ENCODE peak calls at places on chromosomes 5 and 9, in seven cellular contexts. H, Q, Y, J, S, U and P are unnamed samples.
A peak's percentile ranks its signal among the peaks of the same experiment; 100 is the strongest.

GRCh38 chr9:81560851-81561732 is 128.3 kb downstream of the TLE1 start:
- DNase-seq in H (no peak), Q (no peak), Y (no peak), J (no peak), S (no peak), U (no peak), P (no peak)

GRCh38 chr9:86822006-86822405 is 125.3 kb downstream of the GAS1 start:
- DNase-seq in H (no peak), Q (no peak), Y (no peak), J (no peak), S (no peak), U (no peak), P (no peak)

GRCh38 chr9:34254141-34254913 is 74.7 kb downstream of the KIF24 start:
- DNase-seq in H (no peak), Q (no peak), Y (no peak), J (no peak), S (peak; percentile 32), U (peak; percentile 54), P (peak; percentile 45)

GRCh38 chr9:137740311-137740710 is 121.5 kb downstream of the EHMT1 start:
- DNase-seq in H (no peak), Q (no peak), Y (no peak), J (no peak), S (peak; percentile 40), U (no peak), P (peak; percentile 67)

GRCh38 chr5:125160787-125161502 is 414.5 kb upstream of the ZNF608 start:
- DNase-seq in H (no peak), Q (no peak), Y (no peak), J (peak; percentile 36), S (no peak), U (no peak), P (no peak)

GRCh38 chr9:133961226-133962165 is 30.6 kb downstream of the VAV2 start:
- DNase-seq in H (no peak), Q (no peak), Y (no peak), J (peak; percentile 41), S (no peak), U (peak; percentile 46), P (no peak)

GRCh38 chr5:37043693-37044092 is 167.1 kb downstream of the NIPBL start:
- DNase-seq in H (peak; percentile 14), Q (no peak), Y (no peak), J (no peak), S (no peak), U (no peak), P (no peak)

GRCh38 chr5:141507387-141508091 is 18.7 kb downstream of the PCDHGC5 start:
- DNase-seq in H (no peak), Q (no peak), Y (no peak), J (no peak), S (peak; percentile 64), U (peak; percentile 59), P (peak; percentile 64)

GRCh38 chr9:89104821-89105220 is 73.8 kb downstream of the SHC3 start:
- DNase-seq in H (no peak), Q (no peak), Y (no peak), J (no peak), S (no peak), U (no peak), P (no peak)

GRCh38 chr5:156411131-156411727 is 84.3 kb downstream of the SGCD start:
- DNase-seq in H (no peak), Q (no peak), Y (no peak), J (no peak), S (peak; percentile 12), U (no peak), P (no peak)

GRCh38 chr5:65919773-65920172 is 6.6 kb upstream of the ERBIN start:
- DNase-seq in H (no peak), Q (no peak), Y (no peak), J (no peak), S (no peak), U (no peak), P (no peak)

GRCh38 chr5:74136276-74136675 is 504.3 kb downstream of the ENC1 start:
- DNase-seq in H (no peak), Q (no peak), Y (no peak), J (no peak), S (no peak), U (no peak), P (no peak)

GRCh38 chr5:68751651-68752050 is 342.2 kb upstream of the SLC30A5 start:
- DNase-seq in H (no peak), Q (no peak), Y (no peak), J (no peak), S (no peak), U (no peak), P (no peak)

GRCh38 chr9:99140685-99141314 is 35.9 kb downstream of the TGFBR1 start:
- DNase-seq in H (peak; percentile 36), Q (peak; percentile 56), Y (peak; percentile 17), J (no peak), S (peak; percentile 41), U (no peak), P (peak; percentile 51)

GRCh38 chr5:173232499-173233346 is 2.3 kb downstream of the NKX2-5 start:
- DNase-seq in H (no peak), Q (no peak), Y (no peak), J (no peak), S (no peak), U (peak; percentile 79), P (no peak)

GRCh38 chr5:73691301-73691700 is 65.3 kb downstream of the ARHGEF28 start:
- DNase-seq in H (no peak), Q (no peak), Y (no peak), J (no peak), S (no peak), U (no peak), P (no peak)

GRCh38 chr9:88312517-88313103 is 75.6 kb upstream of the SPIN1 start:
- DNase-seq in H (no peak), Q (no peak), Y (no peak), J (no peak), S (no peak), U (no peak), P (no peak)

GRCh38 chr5:67053229-67053628 is 143.4 kb downstream of the CD180 start:
- DNase-seq in H (no peak), Q (no peak), Y (no peak), J (no peak), S (no peak), U (no peak), P (no peak)

GRCh38 chr5:127947886-127948285 is 135.7 kb upstream of the SLC12A2 start:
- DNase-seq in H (no peak), Q (no peak), Y (no peak), J (no peak), S (no peak), U (no peak), P (no peak)

GRCh38 chr5:10695055-10695649 is 65.9 kb downstream of the DAP start:
- DNase-seq in H (peak; percentile 71), Q (no peak), Y (no peak), J (peak; percentile 85), S (peak; percentile 71), U (peak; percentile 87), P (peak; percentile 60)

GRCh38 chr5:104223885-104224773 is 661.5 kb upstream of the NUDT12 start:
- DNase-seq in H (no peak), Q (no peak), Y (no peak), J (no peak), S (no peak), U (peak; percentile 54), P (no peak)

GRCh38 chr5:131230406-131230805 is 33.4 kb upstream of the CDC42SE2 start:
- DNase-seq in H (no peak), Q (no peak), Y (no peak), J (no peak), S (no peak), U (no peak), P (no peak)

GRCh38 chr9:92682269-92682668 is 12.3 kb upstream of the IPPK start:
- DNase-seq in H (no peak), Q (no peak), Y (no peak), J (no peak), S (no peak), U (no peak), P (no peak)

GRCh38 chr9:36298566-36298965 is 40.3 kb upstream of the GNE start:
- DNase-seq in H (no peak), Q (no peak), Y (no peak), J (no peak), S (no peak), U (no peak), P (peak; percentile 10)

GRCh38 chr9:135033487-135033886 is 54.0 kb upstream of the OLFM1 start:
- DNase-seq in H (no peak), Q (no peak), Y (no peak), J (no peak), S (no peak), U (no peak), P (no peak)

GRCh38 chr5:121841900-121842299 is 9.8 kb upstream of the FTMT start:
- DNase-seq in H (no peak), Q (no peak), Y (no peak), J (no peak), S (no peak), U (no peak), P (peak; percentile 1)

GRCh38 chr9:137161558-137162483 is 8.0 kb downstream of the LRRC26 start:
- DNase-seq in H (no peak), Q (no peak), Y (no peak), J (no peak), S (no peak), U (peak; percentile 73), P (no peak)

GRCh38 chr5:138615461-138615860 is 40.3 kb upstream of the HSPA9 start:
- DNase-seq in H (no peak), Q (no peak), Y (no peak), J (no peak), S (no peak), U (no peak), P (no peak)

GRCh38 chr5:11384441-11385250 is 519.6 kb downstream of the CTNND2 start:
- DNase-seq in H (no peak), Q (no peak), Y (no peak), J (peak; percentile 46), S (no peak), U (peak; percentile 88), P (no peak)

GRCh38 chr9:37994639-37995347 is 74.2 kb downstream of the SHB start:
- DNase-seq in H (peak; percentile 45), Q (no peak), Y (no peak), J (peak; percentile 90), S (peak; percentile 82), U (peak; percentile 90), P (peak; percentile 73)
- H3K4me3 ChIP-seq in H (no peak overlapping the region), Q (no peak overlapping the region), Y (no peak overlapping the region), J (no peak overlapping the region), S (no peak overlapping the region), U (no peak overlapping the region), P (peak overlapping the region; percentile 16)

GRCh38 chr5:9544056-9544455 is 1.8 kb downstream of the SEMA5A start:
- DNase-seq in H (no peak), Q (no peak), Y (no peak), J (no peak), S (no peak), U (no peak), P (no peak)
- H3K4me3 ChIP-seq in H (peak overlapping the region; percentile 97), Q (no peak overlapping the region), Y (no peak overlapping the region), J (peak overlapping the region; percentile 71), S (peak overlapping the region; percentile 10), U (peak overlapping the region; percentile 73), P (peak overlapping the region; percentile 80)

GRCh38 chr9:98050351-98050750 is 6.2 kb upstream of the NANS start:
- DNase-seq in H (no peak), Q (no peak), Y (no peak), J (no peak), S (no peak), U (no peak), P (no peak)
- H3K4me3 ChIP-seq in H (no peak overlapping the region), Q (no peak overlapping the region), Y (no peak overlapping the region), J (no peak overlapping the region), S (no peak overlapping the region), U (no peak overlapping the region), P (no peak overlapping the region)

DNA sequence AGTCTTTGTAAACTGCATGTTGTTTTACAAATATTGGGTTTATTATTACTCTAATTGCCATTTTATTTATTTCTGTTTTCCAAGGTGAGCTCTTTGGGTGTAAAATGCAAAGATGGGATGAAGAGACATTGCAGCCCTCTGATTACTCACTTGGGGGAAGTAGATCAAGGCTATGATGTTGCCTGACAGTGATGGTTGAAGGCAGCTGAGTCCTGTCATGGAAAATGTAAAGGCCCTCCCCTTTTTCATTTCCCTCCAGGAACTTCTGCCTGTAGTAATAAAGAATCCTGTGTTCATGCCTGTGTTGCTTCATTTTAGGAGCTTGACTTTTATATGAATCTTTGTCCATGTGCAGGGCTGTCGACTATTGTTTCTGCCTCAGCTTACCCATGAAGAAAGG is 605.4 kb upstream of the CLINT1 start:
- DNase-seq in H (no peak), Q (no peak), Y (no peak), J (no peak), S (no peak), U (no peak), P (no peak)
- H3K4me3 ChIP-seq in H (no peak overlapping the region), Q (no peak overlapping the region), Y (no peak overlapping the region), J (no peak overlapping the region), S (no peak overlapping the region), U (no peak overlapping the region), P (no peak overlapping the region)